ENCODE peak calls at places on chromosomes 6 and 20, in six cellular contexts. One of them, this sample, is unnamed.

GRCh38 chr6:44116643-44117382 is 10.4 kb downstream of the MRPL14 start:
- DNase-seq in adrenal gland: peak
- DNase-seq in BJ: peak
- DNase-seq in A549: no peak
- DNase-seq in mesothelial cell of epicardium: no peak
- DNase-seq in OCI-LY7: no peak
- DNase-seq in this sample: no peak

GRCh38 chr20:63472159-63472811 is at the start of gene KCNQ2:
- DNase-seq in A549: no peak
- DNase-seq in mesothelial cell of epicardium: no peak
- DNase-seq in BJ: no peak
- DNase-seq in OCI-LY7: no peak
- DNase-seq in adrenal gland: no peak
- DNase-seq in this sample: peak

GRCh38 chr20:58777657-58778056 is 73.0 kb downstream of the GNAS-AS1 start:
- DNase-seq in adrenal gland: no peak
- DNase-seq in OCI-LY7: no peak
- DNase-seq in A549: no peak
- DNase-seq in mesothelial cell of epicardium: peak
- DNase-seq in BJ: no peak
- DNase-seq in this sample: no peak

GRCh38 chr6:133544419-133544818 is 303.3 kb downstream of the EYA4 start:
- DNase-seq in BJ: no peak
- DNase-seq in OCI-LY7: no peak
- DNase-seq in A549: no peak
- DNase-seq in adrenal gland: no peak
- DNase-seq in mesothelial cell of epicardium: no peak
- DNase-seq in this sample: no peak

GRCh38 chr6:77178821-77179220 is 284.5 kb downstream of the HTR1B start:
- DNase-seq in mesothelial cell of epicardium: no peak
- DNase-seq in BJ: peak
- DNase-seq in OCI-LY7: no peak
- DNase-seq in A549: no peak
- DNase-seq in adrenal gland: no peak
- DNase-seq in this sample: no peak

GRCh38 chr6:35425284-35425683 is 26.9 kb upstream of the FANCE start:
- DNase-seq in OCI-LY7: no peak
- DNase-seq in BJ: peak
- DNase-seq in mesothelial cell of epicardium: no peak
- DNase-seq in adrenal gland: no peak
- DNase-seq in A549: no peak
- DNase-seq in this sample: no peak

GRCh38 chr6:11007715-11008608 is 36.1 kb downstream of the ELOVL2 start:
- DNase-seq in adrenal gland: no peak
- DNase-seq in A549: peak
- DNase-seq in OCI-LY7: no peak
- DNase-seq in BJ: no peak
- DNase-seq in mesothelial cell of epicardium: no peak
- DNase-seq in this sample: no peak

GRCh38 chr20:56111951-56112730 is 106.8 kb upstream of the CBLN4 start:
- DNase-seq in mesothelial cell of epicardium: no peak
- DNase-seq in BJ: no peak
- DNase-seq in adrenal gland: no peak
- DNase-seq in A549: no peak
- DNase-seq in OCI-LY7: no peak
- DNase-seq in this sample: no peak

GRCh38 chr6:56752009-56752408 is 109.3 kb upstream of the DST start:
- DNase-seq in A549: no peak
- DNase-seq in mesothelial cell of epicardium: no peak
- DNase-seq in BJ: no peak
- DNase-seq in OCI-LY7: no peak
- DNase-seq in adrenal gland: no peak
- DNase-seq in this sample: no peak

GRCh38 chr6:17093692-17094091 is 8.2 kb upstream of the STMND1 start:
- DNase-seq in BJ: no peak
- DNase-seq in mesothelial cell of epicardium: no peak
- DNase-seq in adrenal gland: no peak
- DNase-seq in A549: no peak
- DNase-seq in OCI-LY7: no peak
- DNase-seq in this sample: peak

GRCh38 chr20:19802099-19802491 is 44.0 kb downstream of the RIN2 start:
- DNase-seq in BJ: no peak
- DNase-seq in mesothelial cell of epicardium: no peak
- DNase-seq in A549: no peak
- DNase-seq in adrenal gland: no peak
- DNase-seq in OCI-LY7: no peak
- DNase-seq in this sample: no peak

GRCh38 chr6:142112451-142113061 is 20.2 kb upstream of the GJE1 start:
- DNase-seq in A549: peak
- DNase-seq in BJ: peak
- DNase-seq in mesothelial cell of epicardium: peak
- DNase-seq in OCI-LY7: peak
- DNase-seq in adrenal gland: peak
- DNase-seq in this sample: peak

GRCh38 chr6:70686548-70687133 is 19.0 kb downstream of the SMAP1 start:
- DNase-seq in OCI-LY7: peak
- DNase-seq in adrenal gland: no peak
- DNase-seq in A549: peak
- DNase-seq in BJ: no peak
- DNase-seq in mesothelial cell of epicardium: no peak
- DNase-seq in this sample: no peak

GRCh38 chr6:104639671-104640070 is 220.0 kb downstream of the HACE1 start:
- DNase-seq in adrenal gland: no peak
- DNase-seq in A549: no peak
- DNase-seq in mesothelial cell of epicardium: no peak
- DNase-seq in OCI-LY7: peak
- DNase-seq in BJ: no peak
- DNase-seq in this sample: no peak

GRCh38 chr6:148653138-148653776 is 93.6 kb upstream of the UST start:
- DNase-seq in A549: no peak
- DNase-seq in BJ: no peak
- DNase-seq in adrenal gland: no peak
- DNase-seq in OCI-LY7: peak
- DNase-seq in mesothelial cell of epicardium: no peak
- DNase-seq in this sample: no peak

GRCh38 chr6:131754088-131754487 is 43.3 kb upstream of the CTAGE9 start:
- DNase-seq in mesothelial cell of epicardium: no peak
- DNase-seq in OCI-LY7: no peak
- DNase-seq in adrenal gland: no peak
- DNase-seq in A549: no peak
- DNase-seq in BJ: no peak
- DNase-seq in this sample: no peak

GRCh38 chr20:38139919-38140753 is 24.9 kb downstream of the TGM2 start:
- DNase-seq in mesothelial cell of epicardium: no peak
- DNase-seq in BJ: no peak
- DNase-seq in A549: no peak
- DNase-seq in adrenal gland: no peak
- DNase-seq in OCI-LY7: no peak
- DNase-seq in this sample: no peak

GRCh38 chr20:35248641-35249475 is 22.4 kb downstream of the MMP24 start:
- DNase-seq in mesothelial cell of epicardium: no peak
- DNase-seq in adrenal gland: no peak
- DNase-seq in OCI-LY7: no peak
- DNase-seq in A549: no peak
- DNase-seq in BJ: no peak
- DNase-seq in this sample: no peak

GRCh38 chr6:10373642-10374359 is 41.1 kb downstream of the TFAP2A start:
- DNase-seq in OCI-LY7: no peak
- DNase-seq in BJ: peak
- DNase-seq in mesothelial cell of epicardium: no peak
- DNase-seq in adrenal gland: no peak
- DNase-seq in A549: peak
- DNase-seq in this sample: no peak

GRCh38 chr6:109513571-109514071 is 30.6 kb upstream of the ZBTB24 start:
- DNase-seq in A549: no peak
- DNase-seq in adrenal gland: no peak
- DNase-seq in mesothelial cell of epicardium: no peak
- DNase-seq in OCI-LY7: no peak
- DNase-seq in BJ: no peak
- DNase-seq in this sample: no peak

GRCh38 chr6:144372116-144372515 is 87.0 kb downstream of the UTRN start:
- DNase-seq in mesothelial cell of epicardium: no peak
- DNase-seq in BJ: no peak
- DNase-seq in adrenal gland: no peak
- DNase-seq in A549: no peak
- DNase-seq in OCI-LY7: no peak
- DNase-seq in this sample: no peak

GRCh38 chr6:53741001-53741400 is 53.8 kb upstream of the LRRC1 start:
- DNase-seq in adrenal gland: no peak
- DNase-seq in OCI-LY7: no peak
- DNase-seq in mesothelial cell of epicardium: no peak
- DNase-seq in A549: no peak
- DNase-seq in BJ: no peak
- DNase-seq in this sample: no peak

GRCh38 chr20:53986037-53986436 is 84.4 kb downstream of the BCAS1 start:
- DNase-seq in BJ: no peak
- DNase-seq in A549: no peak
- DNase-seq in mesothelial cell of epicardium: no peak
- DNase-seq in OCI-LY7: no peak
- DNase-seq in adrenal gland: no peak
- DNase-seq in this sample: no peak

GRCh38 chr6:168658059-168658458 is 217.1 kb downstream of the SMOC2 start:
- DNase-seq in adrenal gland: no peak
- DNase-seq in A549: no peak
- DNase-seq in mesothelial cell of epicardium: no peak
- DNase-seq in BJ: no peak
- DNase-seq in OCI-LY7: no peak
- DNase-seq in this sample: no peak

GRCh38 chr6:7579850-7580249 is 10.1 kb upstream of the SNRNP48 start:
- DNase-seq in OCI-LY7: no peak
- DNase-seq in adrenal gland: no peak
- DNase-seq in mesothelial cell of epicardium: no peak
- DNase-seq in A549: no peak
- DNase-seq in BJ: no peak
- DNase-seq in this sample: no peak

GRCh38 chr20:47521059-47521808 is 19.5 kb downstream of the NCOA3 start:
- DNase-seq in BJ: no peak
- DNase-seq in adrenal gland: no peak
- DNase-seq in A549: no peak
- DNase-seq in mesothelial cell of epicardium: no peak
- DNase-seq in OCI-LY7: no peak
- DNase-seq in this sample: no peak
- TF ChIP-seq CTCF in BJ: peak
- TF ChIP-seq CTCF in adrenal gland: no peak
- TF ChIP-seq CTCF in A549: no peak
- TF ChIP-seq CTCF in mesothelial cell of epicardium: peak
- TF ChIP-seq CTCF in OCI-LY7: peak
- TF ChIP-seq CTCF in this sample: peak

DNA sequence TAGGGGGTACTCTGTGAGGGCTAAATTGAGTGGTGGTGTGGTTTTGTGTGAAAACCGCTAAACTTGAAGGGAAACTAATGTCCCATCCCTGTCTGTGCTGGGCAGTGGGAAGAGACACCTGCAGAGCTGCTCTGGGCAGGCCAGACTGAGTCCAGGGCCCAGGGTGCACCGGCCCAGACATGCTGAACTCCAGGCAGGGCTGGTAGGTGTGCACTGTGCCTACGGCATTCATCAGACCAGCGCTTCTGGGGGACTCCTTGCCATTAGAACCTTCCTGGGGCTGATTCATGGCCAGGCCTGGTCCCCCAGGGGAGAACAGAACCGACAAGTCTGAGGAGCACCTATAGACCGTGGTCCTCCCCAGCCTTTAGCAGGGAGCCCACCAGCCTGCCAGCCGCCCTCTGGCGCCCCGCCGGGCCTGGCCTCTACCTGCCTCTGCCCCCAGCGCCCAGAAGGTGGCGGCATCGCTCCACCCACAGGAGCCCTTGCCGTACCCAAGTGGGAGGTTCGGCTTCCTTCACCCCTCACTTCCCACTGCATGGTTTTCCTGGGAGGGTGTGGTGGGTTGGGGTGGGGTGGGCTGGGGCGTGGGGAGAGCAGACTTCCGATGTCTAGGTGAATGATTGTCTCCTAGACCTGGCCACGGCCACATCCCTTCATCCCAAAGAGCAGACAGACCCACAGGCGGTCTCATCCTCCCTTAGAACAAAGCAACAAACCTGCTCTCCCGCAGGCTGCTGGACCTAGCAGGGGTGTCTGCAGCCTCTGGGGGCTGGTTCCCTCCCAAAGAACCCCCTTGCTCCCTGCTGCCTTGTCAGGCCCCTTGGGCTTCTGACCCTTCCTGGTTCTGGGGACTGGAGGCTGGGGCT is 15.5 kb downstream of the CCDC167 start:
- DNase-seq in BJ: no peak
- DNase-seq in mesothelial cell of epicardium: peak
- DNase-seq in A549: peak
- DNase-seq in OCI-LY7: peak
- DNase-seq in adrenal gland: peak
- DNase-seq in this sample: peak
- TF ChIP-seq CTCF in BJ: peak
- TF ChIP-seq CTCF in mesothelial cell of epicardium: peak
- TF ChIP-seq CTCF in A549: peak
- TF ChIP-seq CTCF in OCI-LY7: peak
- TF ChIP-seq CTCF in adrenal gland: peak
- TF ChIP-seq CTCF in this sample: peak

GRCh38 chr6:30716879-30717128 is 277 bp downstream of the MDC1 start:
- DNase-seq in OCI-LY7: no peak
- DNase-seq in mesothelial cell of epicardium: no peak
- DNase-seq in A549: no peak
- DNase-seq in adrenal gland: no peak
- DNase-seq in BJ: no peak
- DNase-seq in this sample: no peak

GRCh38 chr6:30714263-30714662 is 2.8 kb downstream of the MDC1 start:
- DNase-seq in adrenal gland: no peak
- DNase-seq in OCI-LY7: no peak
- DNase-seq in BJ: no peak
- DNase-seq in A549: no peak
- DNase-seq in mesothelial cell of epicardium: no peak
- DNase-seq in this sample: no peak

GRCh38 chr6:30719791-30720737 is at the start of gene TUBB:
- DNase-seq in mesothelial cell of epicardium: peak
- DNase-seq in OCI-LY7: peak
- DNase-seq in adrenal gland: peak
- DNase-seq in A549: peak
- DNase-seq in BJ: peak
- DNase-seq in this sample: peak

GRCh38 chr6:30719356-30719755 is 796 bp upstream of the TUBB start:
- DNase-seq in mesothelial cell of epicardium: no peak
- DNase-seq in OCI-LY7: peak
- DNase-seq in BJ: no peak
- DNase-seq in adrenal gland: no peak
- DNase-seq in A549: no peak
- DNase-seq in this sample: no peak

GRCh38 chr6:30717129-30717844 is at the start of gene MDC1:
- DNase-seq in OCI-LY7: peak
- DNase-seq in A549: peak
- DNase-seq in mesothelial cell of epicardium: peak
- DNase-seq in adrenal gland: peak
- DNase-seq in BJ: peak
- DNase-seq in this sample: peak
- TF ChIP-seq CTCF in OCI-LY7: no peak
- TF ChIP-seq CTCF in A549: no peak
- TF ChIP-seq CTCF in mesothelial cell of epicardium: peak
- TF ChIP-seq CTCF in adrenal gland: peak
- TF ChIP-seq CTCF in BJ: peak
- TF ChIP-seq CTCF in this sample: no peak

DNA sequence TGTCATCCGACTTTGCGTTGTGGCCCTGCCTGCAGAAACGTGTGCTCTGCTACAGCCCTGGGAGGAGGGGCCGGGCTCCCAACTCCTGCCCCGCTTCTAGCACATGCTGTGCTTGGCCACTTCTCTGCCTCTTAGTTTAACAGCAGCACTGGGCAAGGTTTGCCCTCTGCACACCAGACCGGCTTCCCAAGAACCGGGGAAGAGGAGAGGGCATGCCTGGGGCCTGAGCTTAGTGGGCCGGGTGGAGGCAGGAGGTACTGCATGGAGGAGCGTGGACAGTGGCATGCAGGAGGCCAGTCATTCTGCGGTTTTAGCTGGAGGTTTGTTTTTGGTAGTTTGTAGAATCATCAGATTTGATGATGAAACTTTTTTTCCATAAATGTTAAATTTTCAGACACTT is 45.5 kb downstream of the CEP43 start:
- DNase-seq in OCI-LY7: no peak
- DNase-seq in mesothelial cell of epicardium: no peak
- DNase-seq in BJ: no peak
- DNase-seq in A549: no peak
- DNase-seq in adrenal gland: no peak
- DNase-seq in this sample: no peak
- TF ChIP-seq CTCF in OCI-LY7: no peak
- TF ChIP-seq CTCF in mesothelial cell of epicardium: no peak
- TF ChIP-seq CTCF in BJ: no peak
- TF ChIP-seq CTCF in A549: no peak
- TF ChIP-seq CTCF in adrenal gland: no peak
- TF ChIP-seq CTCF in this sample: no peak